ENCODE peak calls at places on chromosomes 11 and 22, in ten cellular contexts. X, A, N, K, Z, H, J, M, C and W are unnamed samples.

GRCh38 chr22:48306785-48307570 is 1520.7 kb downstream of the BRD1 start:
- DNase-seq in X (no peak), K (no peak), M (no peak), Z (no peak), H (no peak), A (no peak), J (no peak), N (no peak), C (no peak), W (no peak)

GRCh38 chr11:96388891-96389603 is 665 bp downstream of the CCDC82 start:
- DNase-seq in J (no peak), Z (no peak), H (no peak), N (no peak), K (no peak), C (no peak), X (no peak), M (no peak), A (peak), W (peak)

GRCh38 chr11:115873813-115874212 is 369.6 kb upstream of the CADM1 start:
- DNase-seq in J (no peak), A (no peak), M (no peak), Z (no peak), K (no peak), C (no peak), X (no peak), H (no peak), N (no peak), W (no peak)

GRCh38 chr11:2825886-2826678 is 59.5 kb downstream of the CDKN1C start:
- DNase-seq in J (peak), K (no peak), H (no peak), Z (no peak), C (no peak), A (peak), M (no peak), X (no peak), N (peak), W (no peak)

GRCh38 chr22:29912141-29912540 is 29.2 kb downstream of the MTMR3 start:
- DNase-seq in J (no peak), C (no peak), M (no peak), H (no peak), N (no peak), A (no peak), K (no peak), Z (no peak), X (no peak), W (no peak)

GRCh38 chr11:102312656-102313055 is 4.6 kb upstream of the BIRC3 start:
- DNase-seq in A (no peak), Z (no peak), N (no peak), C (no peak), K (no peak), J (peak), X (no peak), H (no peak), M (no peak), W (no peak)

GRCh38 chr11:118138839-118139420 is 13.7 kb downstream of the SCN4B start:
- DNase-seq in N (no peak), K (no peak), Z (no peak), A (no peak), J (no peak), C (no peak), H (no peak), X (no peak), M (peak), W (no peak)

GRCh38 chr11:26578998-26579635 is 7.1 kb upstream of the MUC15 start:
- DNase-seq in N (no peak), H (no peak), C (no peak), M (no peak), Z (no peak), A (no peak), K (no peak), X (no peak), J (peak), W (no peak)

GRCh38 chr11:100861221-100861620 is 174.1 kb downstream of the ARHGAP42 start:
- DNase-seq in K (no peak), N (no peak), H (no peak), X (no peak), A (no peak), C (no peak), J (peak), M (peak), Z (no peak), W (no peak)

GRCh38 chr22:43275545-43275981 is 67.6 kb downstream of the SCUBE1 start:
- DNase-seq in X (no peak), Z (no peak), N (no peak), A (no peak), K (no peak), M (no peak), H (no peak), J (peak), C (no peak), W (no peak)

GRCh38 chr22:45688606-45689080 is 17.0 kb downstream of the ATXN10 start:
- DNase-seq in N (no peak), M (peak), X (no peak), J (peak), K (peak), A (peak), H (no peak), C (no peak), Z (no peak), W (no peak)

GRCh38 chr11:100328626-100329340 is 358.3 kb upstream of the ARHGAP42 start:
- DNase-seq in J (peak), M (peak), A (no peak), X (no peak), H (no peak), Z (no peak), N (no peak), C (no peak), K (no peak), W (no peak)

GRCh38 chr11:128421577-128421976 is 165.8 kb downstream of the ETS1 start:
- DNase-seq in N (no peak), A (peak), J (no peak), M (no peak), Z (no peak), H (no peak), X (no peak), C (no peak), K (no peak), W (no peak)

GRCh38 chr22:19011075-19011474 is 75.0 kb upstream of the PRODH start:
- DNase-seq in X (no peak), Z (no peak), M (no peak), H (no peak), K (no peak), C (no peak), N (no peak), A (no peak), J (peak), W (no peak)

GRCh38 chr22:32823024-32823730 is 21.7 kb downstream of the TIMP3 start:
- DNase-seq in X (no peak), J (peak), K (peak), M (peak), N (peak), H (no peak), C (no peak), A (no peak), Z (no peak), W (no peak)

GRCh38 chr11:124801636-124802312 is 1.6 kb upstream of the MSANTD2 start:
- DNase-seq in A (no peak), Z (no peak), J (no peak), N (no peak), K (no peak), H (no peak), X (no peak), C (no peak), M (no peak), W (no peak)

GRCh38 chr22:26516503-26516902 is 4.2 kb upstream of the TFIP11 start:
- DNase-seq in A (no peak), X (no peak), J (no peak), K (no peak), H (no peak), Z (no peak), N (no peak), M (no peak), C (no peak), W (no peak)

GRCh38 chr11:64292458-64293254 is 1.6 kb downstream of the KCNK4 start:
- DNase-seq in C (no peak), M (no peak), H (no peak), N (no peak), Z (no peak), X (no peak), A (no peak), K (no peak), J (no peak), W (no peak)

GRCh38 chr11:123195182-123196059 is at the start of gene CLMP:
- DNase-seq in H (no peak), M (peak), J (peak), X (peak), C (no peak), Z (no peak), N (peak), A (peak), K (no peak), W (no peak)

GRCh38 chr22:50304528-50305392 is 2.7 kb downstream of the PLXNB2 start:
- DNase-seq in J (peak), M (no peak), A (no peak), K (no peak), X (no peak), H (no peak), N (peak), Z (no peak), C (no peak), W (peak)

GRCh38 chr22:24810043-24810749 is 4.2 kb downstream of the SGSM1 start:
- DNase-seq in M (no peak), N (no peak), Z (no peak), C (no peak), X (no peak), H (no peak), A (no peak), K (no peak), J (no peak), W (no peak)

GRCh38 chr11:103545551-103545950 is 436.3 kb downstream of the DYNC2H1 start:
- DNase-seq in M (no peak), Z (no peak), K (no peak), H (no peak), N (no peak), C (no peak), X (no peak), A (no peak), J (no peak), W (no peak)

GRCh38 chr11:112769573-112769972 is 191.6 kb upstream of the NCAM1 start:
- DNase-seq in X (no peak), M (no peak), Z (no peak), K (no peak), C (no peak), N (no peak), A (no peak), H (no peak), J (no peak), W (no peak)

GRCh38 chr11:33377852-33378385 is 120.7 kb downstream of the HIPK3 start:
- DNase-seq in K (no peak), J (peak), A (no peak), C (no peak), X (no peak), N (no peak), H (no peak), M (no peak), Z (no peak), W (no peak)